ENCODE peak calls at places on chromosomes 6 and 20, in ten cellular contexts. One of them, this sample, is unnamed.

GRCh38 chr6:67759001-67759400 is 876.1 kb upstream of the ADGRB3 start:
- DNase-seq in kidney glomerular epithelial cell: no peak
- DNase-seq in neuronal stem cell: no peak
- DNase-seq in stimulated activated CD4-positive, alpha-beta T cell treated with anti-CD3 and anti-CD28 coated beads, Interleukin-1b, Interleukin-23, amount 100 ng/mL, for 24 hours: no peak
- DNase-seq in aorta: no peak
- DNase-seq in fibroblast of lung: no peak
- DNase-seq in T-helper 1 cell: no peak
- DNase-seq in NCI-H1105: no peak
- DNase-seq in MV-4-11: no peak
- DNase-seq in stromal cell of bone marrow: no peak
- DNase-seq in this sample: no peak

GRCh38 chr20:62925420-62926228 is 681 bp downstream of the DIDO1 start:
- DNase-seq in kidney glomerular epithelial cell: no peak
- DNase-seq in neuronal stem cell: no peak
- DNase-seq in stimulated activated CD4-positive, alpha-beta T cell treated with anti-CD3 and anti-CD28 coated beads, Interleukin-1b, Interleukin-23, amount 100 ng/mL, for 24 hours: no peak
- DNase-seq in aorta: no peak
- DNase-seq in fibroblast of lung: peak
- DNase-seq in T-helper 1 cell: peak
- DNase-seq in NCI-H1105: no peak
- DNase-seq in MV-4-11: peak
- DNase-seq in stromal cell of bone marrow: no peak
- DNase-seq in this sample: peak

GRCh38 chr6:169976301-169977081 is 225.1 kb downstream of the ERMARD start:
- DNase-seq in kidney glomerular epithelial cell: no peak
- DNase-seq in neuronal stem cell: no peak
- DNase-seq in stimulated activated CD4-positive, alpha-beta T cell treated with anti-CD3 and anti-CD28 coated beads, Interleukin-1b, Interleukin-23, amount 100 ng/mL, for 24 hours: no peak
- DNase-seq in aorta: peak
- DNase-seq in fibroblast of lung: no peak
- DNase-seq in T-helper 1 cell: no peak
- DNase-seq in NCI-H1105: no peak
- DNase-seq in MV-4-11: no peak
- DNase-seq in stromal cell of bone marrow: no peak
- DNase-seq in this sample: no peak

GRCh38 chr6:33663028-33663427 is 41.9 kb downstream of the ITPR3 start:
- DNase-seq in kidney glomerular epithelial cell: no peak
- DNase-seq in neuronal stem cell: no peak
- DNase-seq in stimulated activated CD4-positive, alpha-beta T cell treated with anti-CD3 and anti-CD28 coated beads, Interleukin-1b, Interleukin-23, amount 100 ng/mL, for 24 hours: no peak
- DNase-seq in aorta: no peak
- DNase-seq in fibroblast of lung: no peak
- DNase-seq in T-helper 1 cell: no peak
- DNase-seq in NCI-H1105: no peak
- DNase-seq in MV-4-11: no peak
- DNase-seq in stromal cell of bone marrow: no peak
- DNase-seq in this sample: no peak

GRCh38 chr6:30896541-30896940 is 11.5 kb upstream of the GTF2H4 start:
- DNase-seq in kidney glomerular epithelial cell: no peak
- DNase-seq in neuronal stem cell: no peak
- DNase-seq in stimulated activated CD4-positive, alpha-beta T cell treated with anti-CD3 and anti-CD28 coated beads, Interleukin-1b, Interleukin-23, amount 100 ng/mL, for 24 hours: no peak
- DNase-seq in aorta: no peak
- DNase-seq in fibroblast of lung: no peak
- DNase-seq in T-helper 1 cell: no peak
- DNase-seq in NCI-H1105: no peak
- DNase-seq in MV-4-11: no peak
- DNase-seq in stromal cell of bone marrow: no peak
- DNase-seq in this sample: no peak

GRCh38 chr20:25040438-25040831 is 17.5 kb downstream of the ACSS1 start:
- DNase-seq in kidney glomerular epithelial cell: no peak
- DNase-seq in neuronal stem cell: no peak
- DNase-seq in stimulated activated CD4-positive, alpha-beta T cell treated with anti-CD3 and anti-CD28 coated beads, Interleukin-1b, Interleukin-23, amount 100 ng/mL, for 24 hours: no peak
- DNase-seq in aorta: peak
- DNase-seq in fibroblast of lung: peak
- DNase-seq in T-helper 1 cell: no peak
- DNase-seq in NCI-H1105: no peak
- DNase-seq in MV-4-11: no peak
- DNase-seq in stromal cell of bone marrow: no peak
- DNase-seq in this sample: no peak

GRCh38 chr6:36197739-36198221 is 1.2 kb downstream of the BRPF3 start:
- DNase-seq in kidney glomerular epithelial cell: no peak
- DNase-seq in neuronal stem cell: peak
- DNase-seq in stimulated activated CD4-positive, alpha-beta T cell treated with anti-CD3 and anti-CD28 coated beads, Interleukin-1b, Interleukin-23, amount 100 ng/mL, for 24 hours: no peak
- DNase-seq in aorta: peak
- DNase-seq in fibroblast of lung: no peak
- DNase-seq in T-helper 1 cell: no peak
- DNase-seq in NCI-H1105: no peak
- DNase-seq in MV-4-11: no peak
- DNase-seq in stromal cell of bone marrow: no peak
- DNase-seq in this sample: peak

GRCh38 chr6:166775180-166775922 is 148.3 kb upstream of the RPS6KA2 start:
- DNase-seq in kidney glomerular epithelial cell: peak
- DNase-seq in neuronal stem cell: peak
- DNase-seq in stimulated activated CD4-positive, alpha-beta T cell treated with anti-CD3 and anti-CD28 coated beads, Interleukin-1b, Interleukin-23, amount 100 ng/mL, for 24 hours: peak
- DNase-seq in aorta: peak
- DNase-seq in fibroblast of lung: peak
- DNase-seq in T-helper 1 cell: peak
- DNase-seq in NCI-H1105: peak
- DNase-seq in MV-4-11: peak
- DNase-seq in stromal cell of bone marrow: peak
- DNase-seq in this sample: peak

GRCh38 chr6:53066059-53066406 is 829 bp downstream of the FBXO9 start:
- DNase-seq in kidney glomerular epithelial cell: peak
- DNase-seq in neuronal stem cell: no peak
- DNase-seq in stimulated activated CD4-positive, alpha-beta T cell treated with anti-CD3 and anti-CD28 coated beads, Interleukin-1b, Interleukin-23, amount 100 ng/mL, for 24 hours: no peak
- DNase-seq in aorta: peak
- DNase-seq in fibroblast of lung: peak
- DNase-seq in T-helper 1 cell: peak
- DNase-seq in NCI-H1105: no peak
- DNase-seq in MV-4-11: peak
- DNase-seq in stromal cell of bone marrow: no peak
- DNase-seq in this sample: peak